ENCODE peak calls at places on chromosomes 11 and 22, in eight cellular contexts. T, C, H, F, J, R, X and Z are unnamed samples. For H3K36me3, the result is how much of the 10 kb centered on the place peaks cover.

GRCh38 chr22:49567894-49568750 is 259.6 kb downstream of the BRD1 start:
- DNase-seq in T (peak), C (no peak), H (peak), F (no peak), J (no peak), R (no peak), X (no peak), Z (no peak)

GRCh38 chr11:76768091-76769047 is 14.8 kb upstream of the TSKU start:
- DNase-seq in T (no peak), C (no peak), H (no peak), F (no peak), J (no peak), R (no peak), X (no peak), Z (no peak)

GRCh38 chr11:93192163-93192562 is 5.6 kb downstream of the SLC36A4 start:
- DNase-seq in T (no peak), C (no peak), H (no peak), F (no peak), J (no peak), R (no peak), X (no peak), Z (no peak)

GRCh38 chr11:77654770-77655434 is 17.3 kb upstream of the CLNS1A start:
- DNase-seq in T (no peak), C (no peak), H (no peak), F (no peak), J (no peak), R (no peak), X (peak), Z (no peak)

GRCh38 chr22:38755155-38755910 is 465 bp downstream of the SUN2 start:
- DNase-seq in T (peak), C (no peak), H (peak), F (peak), J (peak), R (peak), X (peak), Z (peak)

GRCh38 chr22:49972163-49973017 is 11.8 kb downstream of the PIM3 start:
- DNase-seq in T (peak), C (no peak), H (peak), F (peak), J (no peak), R (peak), X (no peak), Z (peak)

GRCh38 chr11:95937358-95937757 is 13.5 kb upstream of the MTMR2 start:
- DNase-seq in T (no peak), C (no peak), H (no peak), F (no peak), J (no peak), R (no peak), X (no peak), Z (no peak)

GRCh38 chr11:72589802-72590761 is 84.1 kb downstream of the PDE2A start:
- DNase-seq in T (peak), C (no peak), H (no peak), F (peak), J (no peak), R (no peak), X (no peak), Z (peak)

GRCh38 chr11:47923667-47924066 is 56.7 kb upstream of the PTPRJ start:
- DNase-seq in T (no peak), C (no peak), H (peak), F (peak), J (no peak), R (no peak), X (peak), Z (no peak)

GRCh38 chr11:124758355-124759267 is 3.5 kb downstream of the ESAM start:
- DNase-seq in T (peak), C (peak), H (peak), F (peak), J (peak), R (no peak), X (peak), Z (peak)

GRCh38 chr11:121762820-121763219 is 310.1 kb upstream of the SORL1-AS1 start:
- DNase-seq in T (peak), C (no peak), H (no peak), F (peak), J (peak), R (no peak), X (peak), Z (no peak)

GRCh38 chr22:26430600-26430999 is 1.5 kb downstream of the ASPHD2 start:
- DNase-seq in T (no peak), C (no peak), H (no peak), F (no peak), J (no peak), R (no peak), X (no peak), Z (no peak)

GRCh38 chr11:94186342-94187203 is 57.9 kb downstream of the PANX1 start:
- DNase-seq in T (no peak), C (no peak), H (no peak), F (no peak), J (no peak), R (no peak), X (no peak), Z (no peak)

GRCh38 chr22:27108425-27109114 is 451.2 kb downstream of the MIAT start:
- DNase-seq in T (peak), C (no peak), H (peak), F (peak), J (no peak), R (no peak), X (no peak), Z (no peak)

GRCh38 chr22:36467946-36468345 is 13.5 kb downstream of the TXN2 start:
- DNase-seq in T (no peak), C (peak), H (peak), F (no peak), J (peak), R (no peak), X (peak), Z (no peak)

GRCh38 chr11:20501252-20501651 is 98.2 kb upstream of the SLC6A5 start:
- DNase-seq in T (no peak), C (no peak), H (no peak), F (no peak), J (no peak), R (no peak), X (no peak), Z (no peak)

GRCh38 chr11:10930961-10931760 is 73.3 kb upstream of the ZBED5 start:
- DNase-seq in T (peak), C (no peak), H (peak), F (peak), J (peak), R (peak), X (peak), Z (peak)

GRCh38 chr11:130737866-130738431 is 178.3 kb downstream of the SNX19 start:
- DNase-seq in T (peak), C (no peak), H (no peak), F (peak), J (peak), R (no peak), X (peak), Z (no peak)

GRCh38 chr11:59463176-59463575 is 6.4 kb downstream of the OR4D6 start:
- DNase-seq in T (no peak), C (no peak), H (no peak), F (no peak), J (no peak), R (no peak), X (no peak), Z (no peak)

GRCh38 chr22:36590441-36591056 is 61.6 kb upstream of the EIF3D start:
- DNase-seq in T (no peak), C (no peak), H (no peak), F (no peak), J (no peak), R (no peak), X (no peak), Z (no peak)

GRCh38 chr11:96278039-96278897 is 64.7 kb downstream of the MAML2 start:
- DNase-seq in T (no peak), C (no peak), H (no peak), F (no peak), J (no peak), R (no peak), X (peak), Z (no peak)

GRCh38 chr22:38655532-38656255 is 498 bp downstream of the FAM227A start:
- DNase-seq in T (no peak), C (no peak), H (no peak), F (no peak), J (peak), R (no peak), X (peak), Z (no peak)

GRCh38 chr11:130427581-130428211 is 713 bp downstream of the ADAMTS8 start:
- DNase-seq in T (peak), C (no peak), H (no peak), F (no peak), J (no peak), R (no peak), X (no peak), Z (no peak)

GRCh38 chr22:21042978-21043855 is 2.5 kb upstream of the LRRC74B start:
- DNase-seq in T (no peak), C (no peak), H (no peak), F (no peak), J (no peak), R (no peak), X (no peak), Z (no peak)

GRCh38 chr11:22115470-22116037 is 77.3 kb upstream of the ANO5 start:
- DNase-seq in T (no peak), C (no peak), H (no peak), F (no peak), J (no peak), R (no peak), X (no peak), Z (no peak)

GRCh38 chr11:72569966-72570892 is 104.0 kb downstream of the PDE2A start:
- DNase-seq in T (no peak), C (no peak), H (no peak), F (no peak), J (peak), R (no peak), X (peak), Z (no peak)

GRCh38 chr11:117083011-117083940 is 15.0 kb downstream of the SIK3 start:
- DNase-seq in T (no peak), C (no peak), H (no peak), F (no peak), J (no peak), R (no peak), X (no peak), Z (no peak)

GRCh38 chr11:58471892-58472291 is 29.9 kb upstream of the OR5B12 start:
- DNase-seq in T (no peak), C (no peak), H (no peak), F (no peak), J (no peak), R (no peak), X (no peak), Z (no peak)

GRCh38 chr22:31857247-31857646 is 87.1 kb upstream of the YWHAH start:
- DNase-seq in T (no peak), C (no peak), H (no peak), F (no peak), J (no peak), R (no peak), X (no peak), Z (no peak)

GRCh38 chr11:43508511-43508918 is 149.8 kb downstream of the TTC17 start:
- DNase-seq in T (no peak), C (no peak), H (no peak), F (no peak), J (peak), R (no peak), X (peak), Z (no peak)

GRCh38 chr22:25071720-25072119 is 119.2 kb downstream of the KIAA1671 start:
- DNase-seq in T (no peak), C (no peak), H (no peak), F (no peak), J (no peak), R (no peak), X (no peak), Z (no peak)

GRCh38 chr11:8732276-8732675 is 49.7 kb downstream of the RPL27A start:
- DNase-seq in T (no peak), C (no peak), H (no peak), F (no peak), J (no peak), R (no peak), X (no peak), Z (no peak)

GRCh38 chr11:107856180-107856980 is 2.2 kb downstream of the SLC35F2 start:
- DNase-seq in T (no peak), C (peak), H (no peak), F (no peak), J (no peak), R (no peak), X (no peak), Z (no peak)

GRCh38 chr11:134275188-134275533 is 1.0 kb upstream of the GLB1L3 start:
- DNase-seq in T (no peak), C (no peak), H (no peak), F (no peak), J (no peak), R (no peak), X (no peak), Z (no peak)
- H3K4me3 ChIP-seq in T (no peak), C (no peak), H (no peak), F (no peak), J (no peak), R (no peak), X (no peak), Z (no peak)

GRCh38 chr22:43476341-43476740 is 64.5 kb downstream of the MPPED1 start:
- DNase-seq in T (no peak), C (no peak), H (no peak), F (no peak), J (no peak), R (no peak), X (no peak), Z (no peak)
- TF ChIP-seq CTCF in T (no peak), C (no peak), H (no peak), F (no peak), J (no peak), R (no peak), X (no peak), Z (no peak)

DNA sequence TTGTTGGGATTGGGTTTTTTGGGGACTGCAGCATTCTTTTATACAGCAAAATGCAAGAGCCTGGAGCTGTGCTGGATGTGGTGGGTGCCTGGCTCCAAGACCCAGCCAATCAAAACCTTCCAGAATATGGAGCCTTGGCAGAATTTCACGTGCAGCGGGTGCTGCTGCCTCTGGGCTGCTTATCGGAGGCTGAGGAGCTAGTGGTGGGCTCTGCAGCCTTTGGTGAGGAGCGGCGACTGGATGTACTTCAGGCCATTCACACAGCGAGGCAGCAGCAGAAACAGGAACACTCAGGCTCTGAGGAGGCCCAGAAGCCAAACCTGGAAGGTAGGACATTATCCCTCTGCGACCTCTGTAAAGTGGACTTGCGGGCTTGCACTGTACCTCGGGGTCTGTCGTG is 5.6 kb downstream of the PEX26 start:
- DNase-seq in T (no peak), C (no peak), H (no peak), F (no peak), J (no peak), R (no peak), X (no peak), Z (no peak)
- H3K36me3 ChIP-seq in T (half or more), C (half or more), H (half or more), F (half or more), J (half or more), R (under half), X (under half), Z (under half)

DNA sequence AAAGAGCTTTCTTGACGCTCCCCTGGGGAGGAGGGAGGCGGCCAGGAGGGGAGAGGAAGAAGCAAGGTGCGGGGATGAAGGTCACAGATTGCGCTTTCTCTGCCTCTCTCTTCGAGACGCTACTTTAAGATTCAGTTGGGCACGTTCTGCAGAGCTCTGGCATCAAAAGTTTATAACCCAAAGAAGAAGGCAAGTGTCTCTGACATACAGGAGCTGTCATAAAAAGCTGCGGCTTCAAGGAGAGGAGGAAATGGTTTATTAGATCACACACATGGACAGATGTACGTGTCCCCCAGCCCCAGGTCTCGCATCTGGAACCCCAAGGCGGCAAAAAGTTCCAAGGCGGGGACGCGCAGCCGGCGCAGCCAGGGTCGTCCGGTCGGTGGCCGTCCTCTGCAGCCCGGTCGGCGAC is 589.0 kb downstream of the OPCML start:
- DNase-seq in T (no peak), C (no peak), H (no peak), F (no peak), J (no peak), R (no peak), X (no peak), Z (no peak)
- H3K4me3 ChIP-seq in T (no peak), C (no peak), H (no peak), F (peak), J (peak), R (peak), X (peak), Z (no peak)

DNA sequence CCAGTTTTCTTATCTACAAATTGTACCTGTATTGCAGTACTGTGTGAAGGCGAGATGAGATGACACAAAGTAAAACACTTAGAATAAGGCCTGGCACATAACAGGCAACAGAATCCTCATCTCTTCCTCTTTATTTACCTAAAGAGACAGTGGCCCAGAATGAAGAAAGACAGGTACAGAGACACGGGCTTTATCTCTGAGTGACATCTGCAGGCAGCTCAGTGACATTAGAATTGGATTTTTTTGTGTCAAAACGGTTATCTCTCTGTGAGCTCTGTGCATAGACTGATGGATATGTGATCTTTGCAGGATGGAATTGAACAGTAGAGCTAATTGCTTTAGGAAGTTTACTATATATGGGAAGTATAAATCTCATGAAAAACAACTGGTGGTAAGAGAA is 36.2 kb upstream of the TRPC6 start:
- DNase-seq in T (no peak), C (no peak), H (no peak), F (no peak), J (no peak), R (no peak), X (no peak), Z (no peak)
- TF ChIP-seq CTCF in T (no peak), C (no peak), H (no peak), F (no peak), J (no peak), R (no peak), X (no peak), Z (peak)

DNA sequence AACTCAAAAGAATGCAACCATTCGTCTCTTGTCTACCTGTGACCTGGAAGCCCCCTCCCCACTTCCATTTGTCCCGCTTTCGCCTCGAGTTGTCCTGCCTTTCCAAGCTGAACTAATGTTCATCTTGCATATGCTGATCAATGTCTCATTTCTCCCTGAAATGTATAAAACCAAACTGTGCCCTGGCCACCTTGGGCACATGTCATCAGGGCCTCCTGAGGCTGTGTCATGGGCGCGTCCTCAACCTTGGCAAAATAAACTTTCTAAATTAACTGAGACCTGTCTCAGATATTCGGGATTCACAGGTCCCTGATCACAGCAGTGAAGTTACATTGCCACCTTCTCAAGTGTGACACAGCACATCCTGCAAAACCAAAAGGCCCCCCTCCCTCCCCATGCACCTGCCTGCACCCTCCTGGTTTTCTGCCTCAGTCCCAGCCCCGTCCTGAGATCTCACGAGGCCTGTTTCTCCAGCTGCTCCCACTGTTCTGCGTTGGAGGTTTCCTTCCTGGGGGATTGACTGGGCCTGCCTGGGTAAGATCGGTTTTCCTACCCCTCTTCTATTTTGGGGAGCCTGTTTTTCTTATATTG is 1328.7 kb downstream of the TBC1D22A start:
- DNase-seq in T (no peak), C (no peak), H (peak), F (no peak), J (no peak), R (no peak), X (no peak), Z (no peak)
- H3K36me3 ChIP-seq in T (under half), C (under half), H (under half), F (under half), J (under half), R (under half), X (under half), Z (under half)

GRCh38 chr11:27248430-27249207 is 114.4 kb downstream of the CCDC34 start:
- DNase-seq in T (no peak), C (no peak), H (no peak), F (no peak), J (no peak), R (no peak), X (no peak), Z (no peak)
- H3K4me3 ChIP-seq in T (no peak), C (no peak), H (no peak), F (no peak), J (no peak), R (no peak), X (no peak), Z (no peak)

DNA sequence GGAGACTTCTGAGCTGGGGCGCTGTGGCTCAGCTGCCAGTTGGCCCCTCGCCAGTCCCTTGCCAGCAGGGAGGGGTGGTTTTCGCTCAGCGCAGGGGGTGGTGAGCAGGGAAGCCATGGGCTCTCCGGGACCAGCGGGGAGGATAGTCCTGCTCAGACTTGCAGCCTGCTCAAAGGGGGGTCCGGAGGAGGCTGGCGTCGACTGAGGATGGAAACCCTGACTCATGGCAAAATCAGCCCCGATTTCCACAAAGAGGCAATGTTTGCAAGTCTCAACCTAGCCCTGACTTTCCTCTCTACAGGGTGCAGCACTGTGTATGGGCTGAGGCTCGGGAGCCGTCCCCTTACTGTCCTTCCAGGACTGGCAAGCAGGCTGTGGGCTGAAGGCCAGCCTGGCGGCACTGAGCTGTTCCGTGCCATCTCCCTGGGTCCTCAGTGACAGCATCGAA is 35.1 kb downstream of the FBLN1 start:
- DNase-seq in T (no peak), C (no peak), H (peak), F (peak), J (peak), R (peak), X (peak), Z (no peak)
- TF ChIP-seq CTCF in T (no peak), C (no peak), H (no peak), F (no peak), J (no peak), R (no peak), X (no peak), Z (no peak)